ENCODE peak calls at places on chromosomes 1 and 21, in nine cellular contexts. Z, Q, E, M, P, U, V, W and O are unnamed samples.

GRCh38 chr1:5312870-5313269 is 658.5 kb downstream of the AJAP1 start:
- DNase-seq in V (no peak), P (no peak), M (no peak), Z (no peak), W (no peak), Q (no peak), E (no peak), U (no peak), O (no peak)

GRCh38 chr1:52769346-52770033 is 43.2 kb downstream of the ZYG11B start:
- DNase-seq in E (no peak), P (no peak), M (no peak), V (no peak), U (no peak), Z (no peak), Q (no peak), W (no peak), O (no peak)

GRCh38 chr1:3530086-3530930 is 75.8 kb downstream of the ARHGEF16 start:
- DNase-seq in Q (no peak), M (peak; percentile 70), P (no peak), W (peak; percentile 48), E (no peak), V (no peak), U (no peak), Z (peak; percentile 1), O (peak; percentile 56)

GRCh38 chr1:56534252-56534651 is 45.1 kb downstream of the PLPP3 start:
- DNase-seq in P (no peak), V (no peak), W (no peak), M (no peak), U (no peak), Q (no peak), Z (no peak), E (no peak), O (no peak)

GRCh38 chr21:37146320-37147225 is 73.5 kb downstream of the TTC3 start:
- DNase-seq in M (no peak), Q (no peak), U (no peak), Z (no peak), E (peak; percentile 34), V (no peak), P (no peak), W (no peak), O (no peak)

GRCh38 chr1:92784051-92784638 is 763 bp downstream of the EVI5 start:
- DNase-seq in M (peak; percentile 86), Q (peak; percentile 44), E (peak; percentile 61), Z (peak; percentile 29), U (peak; percentile 72), P (peak; percentile 27), V (peak; percentile 32), W (peak; percentile 42), O (peak; percentile 59)

GRCh38 chr1:56877973-56878372 is 23.4 kb downstream of the C8A start:
- DNase-seq in W (no peak), M (peak; percentile 44), P (no peak), Z (no peak), Q (no peak), V (no peak), U (no peak), E (no peak), O (no peak)

GRCh38 chr1:76666499-76666898 is 200.8 kb upstream of the ST6GALNAC5 start:
- DNase-seq in W (no peak), E (no peak), U (no peak), Q (no peak), P (no peak), V (no peak), Z (no peak), M (no peak), O (no peak)

GRCh38 chr1:78255849-78256248 is 210.1 kb downstream of the GIPC2 start:
- DNase-seq in P (no peak), E (no peak), Q (no peak), M (no peak), W (no peak), U (no peak), V (no peak), Z (no peak), O (no peak)

GRCh38 chr1:53582211-53583020 is 123.2 kb downstream of the DMRTB1 start:
- DNase-seq in V (no peak), M (no peak), W (peak; percentile 75), Z (no peak), U (peak; percentile 79), P (no peak), Q (peak; percentile 6), E (no peak), O (peak; percentile 43)

GRCh38 chr1:203480525-203481084 is 5.0 kb downstream of the PRELP start:
- DNase-seq in V (no peak), P (no peak), Q (peak; percentile 74), Z (peak; percentile 51), M (peak; percentile 90), W (peak; percentile 80), E (peak; percentile 56), U (peak; percentile 58), O (peak; percentile 74)

GRCh38 chr21:36155603-36156338 is 853 bp upstream of the DOP1B start:
- DNase-seq in M (no peak), E (no peak), W (peak; percentile 56), Z (no peak), V (no peak), U (no peak), Q (peak; percentile 32), P (no peak), O (no peak)

GRCh38 chr1:111563619-111564018 is 56.0 kb upstream of the RAP1A start:
- DNase-seq in Q (no peak), W (no peak), Z (no peak), M (peak; percentile 87), E (peak; percentile 80), U (peak; percentile 79), V (no peak), P (no peak), O (no peak)

GRCh38 chr1:50123071-50123470 is 14.4 kb downstream of the ELAVL4 start:
- DNase-seq in Q (no peak), U (no peak), P (no peak), Z (no peak), E (no peak), W (no peak), M (no peak), V (no peak), O (no peak)

GRCh38 chr1:92465256-92465647 is 21.5 kb downstream of the GFI1 start:
- DNase-seq in E (no peak), P (no peak), Q (no peak), M (no peak), Z (no peak), W (no peak), V (no peak), U (no peak), O (no peak)

GRCh38 chr1:205351984-205352713 is 4.6 kb downstream of the KLHDC8A start:
- DNase-seq in Z (no peak), U (no peak), Q (no peak), E (peak; percentile 71), W (peak; percentile 48), V (no peak), P (no peak), M (peak; percentile 55), O (no peak)

GRCh38 chr1:179043907-179044306 is 18.2 kb downstream of the FAM20B start:
- DNase-seq in E (no peak), W (no peak), M (no peak), Q (no peak), Z (no peak), U (no peak), P (no peak), V (no peak), O (no peak)

GRCh38 chr1:184218436-184218835 is 166.9 kb downstream of the TSEN15 start:
- DNase-seq in P (no peak), U (peak; percentile 80), Q (no peak), Z (no peak), M (no peak), E (no peak), V (no peak), W (no peak), O (no peak)

GRCh38 chr1:225842788-225843425 is 33.0 kb downstream of the EPHX1 start:
- DNase-seq in P (no peak), Q (no peak), E (no peak), V (no peak), M (peak; percentile 43), W (no peak), Z (no peak), U (no peak), O (no peak)

GRCh38 chr1:230392920-230393521 is 33.1 kb downstream of the PGBD5 start:
- DNase-seq in M (no peak), W (no peak), E (no peak), Z (no peak), Q (no peak), U (no peak), P (no peak), V (no peak), O (no peak)